ENCODE peak calls at places on chromosome 1, in ten cellular contexts. One of them, this sample, is unnamed.
A peak's percentile ranks its signal among the peaks of the same experiment; 100 is the strongest.

GRCh38 chr1:37257646-37258045 is 216.7 kb upstream of the ZC3H12A start:
- DNase-seq in lung microvascular endothelial cell: no peak
- DNase-seq in memory B cell: no peak
- DNase-seq in stimulated activated CD8-positive, alpha-beta memory T cell treated with anti-CD3 and anti-CD28 coated beads, Interleukin-15, amount 100 ng/mL, for 4 hours: no peak
- DNase-seq in ascending aorta: no peak
- DNase-seq in GM20000: no peak
- DNase-seq in glomerular endothelial cell: no peak
- DNase-seq in cardiac septum: no peak
- DNase-seq in NCI-H1105: no peak
- DNase-seq in stimulated activated CD4-positive, alpha-beta T cell treated with anti-CD3 and anti-CD28 coated beads, Interleukin-2, amount 100 ng/mL, for 48 hours: no peak
- DNase-seq in this sample: no peak

GRCh38 chr1:59972216-59972924 is 45.8 kb upstream of the CYP2J2 start:
- DNase-seq in lung microvascular endothelial cell: no peak
- DNase-seq in memory B cell: no peak
- DNase-seq in stimulated activated CD8-positive, alpha-beta memory T cell treated with anti-CD3 and anti-CD28 coated beads, Interleukin-15, amount 100 ng/mL, for 4 hours: no peak
- DNase-seq in ascending aorta: no peak
- DNase-seq in GM20000: no peak
- DNase-seq in glomerular endothelial cell: no peak
- DNase-seq in cardiac septum: no peak
- DNase-seq in NCI-H1105: peak; percentile 95
- DNase-seq in stimulated activated CD4-positive, alpha-beta T cell treated with anti-CD3 and anti-CD28 coated beads, Interleukin-2, amount 100 ng/mL, for 48 hours: no peak
- DNase-seq in this sample: no peak

GRCh38 chr1:109490029-109490933 is 3.6 kb upstream of the CYB561D1 start:
- DNase-seq in lung microvascular endothelial cell: peak; percentile 72
- DNase-seq in memory B cell: peak; percentile 67
- DNase-seq in stimulated activated CD8-positive, alpha-beta memory T cell treated with anti-CD3 and anti-CD28 coated beads, Interleukin-15, amount 100 ng/mL, for 4 hours: peak; percentile 51
- DNase-seq in ascending aorta: peak; percentile 80
- DNase-seq in GM20000: peak; percentile 75
- DNase-seq in glomerular endothelial cell: no peak
- DNase-seq in cardiac septum: no peak
- DNase-seq in NCI-H1105: peak; percentile 35
- DNase-seq in stimulated activated CD4-positive, alpha-beta T cell treated with anti-CD3 and anti-CD28 coated beads, Interleukin-2, amount 100 ng/mL, for 48 hours: peak; percentile 65
- DNase-seq in this sample: no peak

GRCh38 chr1:171126504-171126903 is 35.8 kb downstream of the FMO3 start:
- DNase-seq in lung microvascular endothelial cell: no peak
- DNase-seq in memory B cell: no peak
- DNase-seq in stimulated activated CD8-positive, alpha-beta memory T cell treated with anti-CD3 and anti-CD28 coated beads, Interleukin-15, amount 100 ng/mL, for 4 hours: no peak
- DNase-seq in ascending aorta: peak; percentile 75
- DNase-seq in GM20000: no peak
- DNase-seq in glomerular endothelial cell: no peak
- DNase-seq in cardiac septum: no peak
- DNase-seq in NCI-H1105: no peak
- DNase-seq in stimulated activated CD4-positive, alpha-beta T cell treated with anti-CD3 and anti-CD28 coated beads, Interleukin-2, amount 100 ng/mL, for 48 hours: no peak
- DNase-seq in this sample: no peak

GRCh38 chr1:22760453-22760852 is 49.8 kb downstream of the EPHB2 start:
- DNase-seq in lung microvascular endothelial cell: no peak
- DNase-seq in memory B cell: no peak
- DNase-seq in stimulated activated CD8-positive, alpha-beta memory T cell treated with anti-CD3 and anti-CD28 coated beads, Interleukin-15, amount 100 ng/mL, for 4 hours: no peak
- DNase-seq in ascending aorta: no peak
- DNase-seq in GM20000: no peak
- DNase-seq in glomerular endothelial cell: no peak
- DNase-seq in cardiac septum: no peak
- DNase-seq in NCI-H1105: no peak
- DNase-seq in stimulated activated CD4-positive, alpha-beta T cell treated with anti-CD3 and anti-CD28 coated beads, Interleukin-2, amount 100 ng/mL, for 48 hours: no peak
- DNase-seq in this sample: no peak

GRCh38 chr1:149888160-149888998 is 11.0 kb upstream of the BOLA1 start:
- DNase-seq in lung microvascular endothelial cell: peak; percentile 86
- DNase-seq in memory B cell: peak; percentile 66
- DNase-seq in stimulated activated CD8-positive, alpha-beta memory T cell treated with anti-CD3 and anti-CD28 coated beads, Interleukin-15, amount 100 ng/mL, for 4 hours: peak; percentile 46
- DNase-seq in ascending aorta: peak; percentile 93
- DNase-seq in GM20000: peak; percentile 73
- DNase-seq in glomerular endothelial cell: peak; percentile 62
- DNase-seq in cardiac septum: peak; percentile 86
- DNase-seq in NCI-H1105: peak; percentile 80
- DNase-seq in stimulated activated CD4-positive, alpha-beta T cell treated with anti-CD3 and anti-CD28 coated beads, Interleukin-2, amount 100 ng/mL, for 48 hours: peak; percentile 75
- DNase-seq in this sample: no peak

GRCh38 chr1:117607471-117607870 is 1.6 kb downstream of the TENT5C start:
- DNase-seq in lung microvascular endothelial cell: no peak
- DNase-seq in memory B cell: peak; percentile 26
- DNase-seq in stimulated activated CD8-positive, alpha-beta memory T cell treated with anti-CD3 and anti-CD28 coated beads, Interleukin-15, amount 100 ng/mL, for 4 hours: peak; percentile 30
- DNase-seq in ascending aorta: peak; percentile 70
- DNase-seq in GM20000: no peak
- DNase-seq in glomerular endothelial cell: no peak
- DNase-seq in cardiac septum: no peak
- DNase-seq in NCI-H1105: no peak
- DNase-seq in stimulated activated CD4-positive, alpha-beta T cell treated with anti-CD3 and anti-CD28 coated beads, Interleukin-2, amount 100 ng/mL, for 48 hours: no peak
- DNase-seq in this sample: no peak

GRCh38 chr1:33740040-33740745 is 123.7 kb upstream of the HMGB4 start:
- DNase-seq in lung microvascular endothelial cell: no peak
- DNase-seq in memory B cell: no peak
- DNase-seq in stimulated activated CD8-positive, alpha-beta memory T cell treated with anti-CD3 and anti-CD28 coated beads, Interleukin-15, amount 100 ng/mL, for 4 hours: no peak
- DNase-seq in ascending aorta: no peak
- DNase-seq in GM20000: no peak
- DNase-seq in glomerular endothelial cell: no peak
- DNase-seq in cardiac septum: no peak
- DNase-seq in NCI-H1105: no peak
- DNase-seq in stimulated activated CD4-positive, alpha-beta T cell treated with anti-CD3 and anti-CD28 coated beads, Interleukin-2, amount 100 ng/mL, for 48 hours: no peak
- DNase-seq in this sample: no peak

GRCh38 chr1:151325646-151326429 is 1.4 kb downstream of the PI4KB start:
- DNase-seq in lung microvascular endothelial cell: no peak
- DNase-seq in memory B cell: no peak
- DNase-seq in stimulated activated CD8-positive, alpha-beta memory T cell treated with anti-CD3 and anti-CD28 coated beads, Interleukin-15, amount 100 ng/mL, for 4 hours: no peak
- DNase-seq in ascending aorta: no peak
- DNase-seq in GM20000: no peak
- DNase-seq in glomerular endothelial cell: no peak
- DNase-seq in cardiac septum: no peak
- DNase-seq in NCI-H1105: no peak
- DNase-seq in stimulated activated CD4-positive, alpha-beta T cell treated with anti-CD3 and anti-CD28 coated beads, Interleukin-2, amount 100 ng/mL, for 48 hours: no peak
- DNase-seq in this sample: no peak

GRCh38 chr1:119626841-119627240 is 21.2 kb downstream of the ZNF697 start:
- DNase-seq in lung microvascular endothelial cell: peak; percentile 49
- DNase-seq in memory B cell: no peak
- DNase-seq in stimulated activated CD8-positive, alpha-beta memory T cell treated with anti-CD3 and anti-CD28 coated beads, Interleukin-15, amount 100 ng/mL, for 4 hours: no peak
- DNase-seq in ascending aorta: peak; percentile 82
- DNase-seq in GM20000: no peak
- DNase-seq in glomerular endothelial cell: no peak
- DNase-seq in cardiac septum: no peak
- DNase-seq in NCI-H1105: no peak
- DNase-seq in stimulated activated CD4-positive, alpha-beta T cell treated with anti-CD3 and anti-CD28 coated beads, Interleukin-2, amount 100 ng/mL, for 48 hours: no peak
- DNase-seq in this sample: no peak

GRCh38 chr1:44636711-44637589 is 37.3 kb downstream of the TMEM53 start:
- DNase-seq in lung microvascular endothelial cell: no peak
- DNase-seq in memory B cell: no peak
- DNase-seq in stimulated activated CD8-positive, alpha-beta memory T cell treated with anti-CD3 and anti-CD28 coated beads, Interleukin-15, amount 100 ng/mL, for 4 hours: no peak
- DNase-seq in ascending aorta: no peak
- DNase-seq in GM20000: no peak
- DNase-seq in glomerular endothelial cell: no peak
- DNase-seq in cardiac septum: no peak
- DNase-seq in NCI-H1105: peak; percentile 12
- DNase-seq in stimulated activated CD4-positive, alpha-beta T cell treated with anti-CD3 and anti-CD28 coated beads, Interleukin-2, amount 100 ng/mL, for 48 hours: no peak
- DNase-seq in this sample: no peak

GRCh38 chr1:190138266-190138665 is 339.4 kb downstream of the BRINP3 start:
- DNase-seq in lung microvascular endothelial cell: no peak
- DNase-seq in memory B cell: no peak
- DNase-seq in stimulated activated CD8-positive, alpha-beta memory T cell treated with anti-CD3 and anti-CD28 coated beads, Interleukin-15, amount 100 ng/mL, for 4 hours: no peak
- DNase-seq in ascending aorta: no peak
- DNase-seq in GM20000: no peak
- DNase-seq in glomerular endothelial cell: no peak
- DNase-seq in cardiac septum: no peak
- DNase-seq in NCI-H1105: no peak
- DNase-seq in stimulated activated CD4-positive, alpha-beta T cell treated with anti-CD3 and anti-CD28 coated beads, Interleukin-2, amount 100 ng/mL, for 48 hours: no peak
- DNase-seq in this sample: no peak

GRCh38 chr1:174326278-174326677 is 121.5 kb upstream of the GPR52 start:
- DNase-seq in lung microvascular endothelial cell: no peak
- DNase-seq in memory B cell: no peak
- DNase-seq in stimulated activated CD8-positive, alpha-beta memory T cell treated with anti-CD3 and anti-CD28 coated beads, Interleukin-15, amount 100 ng/mL, for 4 hours: no peak
- DNase-seq in ascending aorta: no peak
- DNase-seq in GM20000: no peak
- DNase-seq in glomerular endothelial cell: no peak
- DNase-seq in cardiac septum: no peak
- DNase-seq in NCI-H1105: no peak
- DNase-seq in stimulated activated CD4-positive, alpha-beta T cell treated with anti-CD3 and anti-CD28 coated beads, Interleukin-2, amount 100 ng/mL, for 48 hours: no peak
- DNase-seq in this sample: no peak

GRCh38 chr1:183185941-183186490 is at the start of gene LAMC2:
- DNase-seq in lung microvascular endothelial cell: peak; percentile 85
- DNase-seq in memory B cell: no peak
- DNase-seq in stimulated activated CD8-positive, alpha-beta memory T cell treated with anti-CD3 and anti-CD28 coated beads, Interleukin-15, amount 100 ng/mL, for 4 hours: no peak
- DNase-seq in ascending aorta: no peak
- DNase-seq in GM20000: no peak
- DNase-seq in glomerular endothelial cell: no peak
- DNase-seq in cardiac septum: no peak
- DNase-seq in NCI-H1105: no peak
- DNase-seq in stimulated activated CD4-positive, alpha-beta T cell treated with anti-CD3 and anti-CD28 coated beads, Interleukin-2, amount 100 ng/mL, for 48 hours: no peak
- DNase-seq in this sample: no peak

GRCh38 chr1:226424228-226425003 is 16.5 kb upstream of the PARP1 start:
- DNase-seq in lung microvascular endothelial cell: peak; percentile 43
- DNase-seq in memory B cell: no peak
- DNase-seq in stimulated activated CD8-positive, alpha-beta memory T cell treated with anti-CD3 and anti-CD28 coated beads, Interleukin-15, amount 100 ng/mL, for 4 hours: no peak
- DNase-seq in ascending aorta: no peak
- DNase-seq in GM20000: peak; percentile 69
- DNase-seq in glomerular endothelial cell: no peak
- DNase-seq in cardiac septum: no peak
- DNase-seq in NCI-H1105: peak; percentile 8
- DNase-seq in stimulated activated CD4-positive, alpha-beta T cell treated with anti-CD3 and anti-CD28 coated beads, Interleukin-2, amount 100 ng/mL, for 48 hours: no peak
- DNase-seq in this sample: no peak

GRCh38 chr1:186605762-186606350 is 74.4 kb downstream of the PTGS2 start:
- DNase-seq in lung microvascular endothelial cell: peak; percentile 75
- DNase-seq in memory B cell: no peak
- DNase-seq in stimulated activated CD8-positive, alpha-beta memory T cell treated with anti-CD3 and anti-CD28 coated beads, Interleukin-15, amount 100 ng/mL, for 4 hours: no peak
- DNase-seq in ascending aorta: no peak
- DNase-seq in GM20000: peak; percentile 23
- DNase-seq in glomerular endothelial cell: no peak
- DNase-seq in cardiac septum: no peak
- DNase-seq in NCI-H1105: peak; percentile 38
- DNase-seq in stimulated activated CD4-positive, alpha-beta T cell treated with anti-CD3 and anti-CD28 coated beads, Interleukin-2, amount 100 ng/mL, for 48 hours: peak; percentile 17
- DNase-seq in this sample: peak; percentile 20

GRCh38 chr1:16318544-16318943 is 33.7 kb downstream of the FBXO42 start:
- DNase-seq in lung microvascular endothelial cell: no peak
- DNase-seq in memory B cell: no peak
- DNase-seq in stimulated activated CD8-positive, alpha-beta memory T cell treated with anti-CD3 and anti-CD28 coated beads, Interleukin-15, amount 100 ng/mL, for 4 hours: no peak
- DNase-seq in ascending aorta: peak; percentile 76
- DNase-seq in GM20000: no peak
- DNase-seq in glomerular endothelial cell: no peak
- DNase-seq in cardiac septum: no peak
- DNase-seq in NCI-H1105: no peak
- DNase-seq in stimulated activated CD4-positive, alpha-beta T cell treated with anti-CD3 and anti-CD28 coated beads, Interleukin-2, amount 100 ng/mL, for 48 hours: no peak
- DNase-seq in this sample: no peak

GRCh38 chr1:15476927-15477326 is 1.0 kb downstream of the CELA2B start:
- DNase-seq in lung microvascular endothelial cell: no peak
- DNase-seq in memory B cell: no peak
- DNase-seq in stimulated activated CD8-positive, alpha-beta memory T cell treated with anti-CD3 and anti-CD28 coated beads, Interleukin-15, amount 100 ng/mL, for 4 hours: no peak
- DNase-seq in ascending aorta: no peak
- DNase-seq in GM20000: no peak
- DNase-seq in glomerular endothelial cell: no peak
- DNase-seq in cardiac septum: no peak
- DNase-seq in NCI-H1105: no peak
- DNase-seq in stimulated activated CD4-positive, alpha-beta T cell treated with anti-CD3 and anti-CD28 coated beads, Interleukin-2, amount 100 ng/mL, for 48 hours: no peak
- DNase-seq in this sample: no peak

GRCh38 chr1:109579496-109579895 is 31.1 kb downstream of the GNAI3 start:
- DNase-seq in lung microvascular endothelial cell: no peak
- DNase-seq in memory B cell: no peak
- DNase-seq in stimulated activated CD8-positive, alpha-beta memory T cell treated with anti-CD3 and anti-CD28 coated beads, Interleukin-15, amount 100 ng/mL, for 4 hours: no peak
- DNase-seq in ascending aorta: no peak
- DNase-seq in GM20000: no peak
- DNase-seq in glomerular endothelial cell: no peak
- DNase-seq in cardiac septum: no peak
- DNase-seq in NCI-H1105: no peak
- DNase-seq in stimulated activated CD4-positive, alpha-beta T cell treated with anti-CD3 and anti-CD28 coated beads, Interleukin-2, amount 100 ng/mL, for 48 hours: no peak
- DNase-seq in this sample: no peak

GRCh38 chr1:191963781-191964455 is 194.3 kb upstream of the RGS18 start:
- DNase-seq in lung microvascular endothelial cell: no peak
- DNase-seq in memory B cell: no peak
- DNase-seq in stimulated activated CD8-positive, alpha-beta memory T cell treated with anti-CD3 and anti-CD28 coated beads, Interleukin-15, amount 100 ng/mL, for 4 hours: no peak
- DNase-seq in ascending aorta: no peak
- DNase-seq in GM20000: no peak
- DNase-seq in glomerular endothelial cell: no peak
- DNase-seq in cardiac septum: no peak
- DNase-seq in NCI-H1105: no peak
- DNase-seq in stimulated activated CD4-positive, alpha-beta T cell treated with anti-CD3 and anti-CD28 coated beads, Interleukin-2, amount 100 ng/mL, for 48 hours: no peak
- DNase-seq in this sample: no peak

GRCh38 chr1:59290173-59290954 is 6.5 kb upstream of the FGGY start:
- DNase-seq in lung microvascular endothelial cell: peak; percentile 61
- DNase-seq in memory B cell: no peak
- DNase-seq in stimulated activated CD8-positive, alpha-beta memory T cell treated with anti-CD3 and anti-CD28 coated beads, Interleukin-15, amount 100 ng/mL, for 4 hours: no peak
- DNase-seq in ascending aorta: no peak
- DNase-seq in GM20000: peak; percentile 51
- DNase-seq in glomerular endothelial cell: no peak
- DNase-seq in cardiac septum: no peak
- DNase-seq in NCI-H1105: no peak
- DNase-seq in stimulated activated CD4-positive, alpha-beta T cell treated with anti-CD3 and anti-CD28 coated beads, Interleukin-2, amount 100 ng/mL, for 48 hours: no peak
- DNase-seq in this sample: peak; percentile 36

GRCh38 chr1:185059950-185060571 is 14.7 kb downstream of the RNF2 start:
- DNase-seq in lung microvascular endothelial cell: no peak
- DNase-seq in memory B cell: no peak
- DNase-seq in stimulated activated CD8-positive, alpha-beta memory T cell treated with anti-CD3 and anti-CD28 coated beads, Interleukin-15, amount 100 ng/mL, for 4 hours: no peak
- DNase-seq in ascending aorta: no peak
- DNase-seq in GM20000: no peak
- DNase-seq in glomerular endothelial cell: no peak
- DNase-seq in cardiac septum: no peak
- DNase-seq in NCI-H1105: no peak
- DNase-seq in stimulated activated CD4-positive, alpha-beta T cell treated with anti-CD3 and anti-CD28 coated beads, Interleukin-2, amount 100 ng/mL, for 48 hours: no peak
- DNase-seq in this sample: no peak

GRCh38 chr1:208919371-208919770 is 664.1 kb upstream of the CAMK1G start:
- DNase-seq in lung microvascular endothelial cell: peak; percentile 67
- DNase-seq in memory B cell: no peak
- DNase-seq in stimulated activated CD8-positive, alpha-beta memory T cell treated with anti-CD3 and anti-CD28 coated beads, Interleukin-15, amount 100 ng/mL, for 4 hours: no peak
- DNase-seq in ascending aorta: no peak
- DNase-seq in GM20000: no peak
- DNase-seq in glomerular endothelial cell: no peak
- DNase-seq in cardiac septum: no peak
- DNase-seq in NCI-H1105: no peak
- DNase-seq in stimulated activated CD4-positive, alpha-beta T cell treated with anti-CD3 and anti-CD28 coated beads, Interleukin-2, amount 100 ng/mL, for 48 hours: no peak
- DNase-seq in this sample: no peak

GRCh38 chr1:7584643-7585042 is 186.5 kb upstream of the VAMP3 start:
- DNase-seq in lung microvascular endothelial cell: no peak
- DNase-seq in memory B cell: no peak
- DNase-seq in stimulated activated CD8-positive, alpha-beta memory T cell treated with anti-CD3 and anti-CD28 coated beads, Interleukin-15, amount 100 ng/mL, for 4 hours: no peak
- DNase-seq in ascending aorta: no peak
- DNase-seq in GM20000: no peak
- DNase-seq in glomerular endothelial cell: no peak
- DNase-seq in cardiac septum: no peak
- DNase-seq in NCI-H1105: no peak
- DNase-seq in stimulated activated CD4-positive, alpha-beta T cell treated with anti-CD3 and anti-CD28 coated beads, Interleukin-2, amount 100 ng/mL, for 48 hours: no peak
- DNase-seq in this sample: no peak

GRCh38 chr1:119861547-119861946 is 34.8 kb downstream of the ADAM30 start:
- DNase-seq in lung microvascular endothelial cell: no peak
- DNase-seq in memory B cell: no peak
- DNase-seq in stimulated activated CD8-positive, alpha-beta memory T cell treated with anti-CD3 and anti-CD28 coated beads, Interleukin-15, amount 100 ng/mL, for 4 hours: no peak
- DNase-seq in ascending aorta: no peak
- DNase-seq in GM20000: no peak
- DNase-seq in glomerular endothelial cell: no peak
- DNase-seq in cardiac septum: no peak
- DNase-seq in NCI-H1105: no peak
- DNase-seq in stimulated activated CD4-positive, alpha-beta T cell treated with anti-CD3 and anti-CD28 coated beads, Interleukin-2, amount 100 ng/mL, for 48 hours: no peak
- DNase-seq in this sample: no peak

GRCh38 chr1:63821650-63822049 is 47.8 kb downstream of the ROR1 start:
- DNase-seq in lung microvascular endothelial cell: no peak
- DNase-seq in memory B cell: no peak
- DNase-seq in stimulated activated CD8-positive, alpha-beta memory T cell treated with anti-CD3 and anti-CD28 coated beads, Interleukin-15, amount 100 ng/mL, for 4 hours: no peak
- DNase-seq in ascending aorta: peak; percentile 67
- DNase-seq in GM20000: no peak
- DNase-seq in glomerular endothelial cell: no peak
- DNase-seq in cardiac septum: no peak
- DNase-seq in NCI-H1105: no peak
- DNase-seq in stimulated activated CD4-positive, alpha-beta T cell treated with anti-CD3 and anti-CD28 coated beads, Interleukin-2, amount 100 ng/mL, for 48 hours: no peak
- DNase-seq in this sample: no peak

GRCh38 chr1:43358121-43358745 is 548 bp upstream of the CDC20 start:
- DNase-seq in lung microvascular endothelial cell: peak; percentile 65
- DNase-seq in memory B cell: no peak
- DNase-seq in stimulated activated CD8-positive, alpha-beta memory T cell treated with anti-CD3 and anti-CD28 coated beads, Interleukin-15, amount 100 ng/mL, for 4 hours: no peak
- DNase-seq in ascending aorta: no peak
- DNase-seq in GM20000: peak; percentile 73
- DNase-seq in glomerular endothelial cell: no peak
- DNase-seq in cardiac septum: no peak
- DNase-seq in NCI-H1105: no peak
- DNase-seq in stimulated activated CD4-positive, alpha-beta T cell treated with anti-CD3 and anti-CD28 coated beads, Interleukin-2, amount 100 ng/mL, for 48 hours: no peak
- DNase-seq in this sample: no peak

GRCh38 chr1:162207862-162208261 is 138.4 kb downstream of the NOS1AP start:
- DNase-seq in lung microvascular endothelial cell: no peak
- DNase-seq in memory B cell: no peak
- DNase-seq in stimulated activated CD8-positive, alpha-beta memory T cell treated with anti-CD3 and anti-CD28 coated beads, Interleukin-15, amount 100 ng/mL, for 4 hours: no peak
- DNase-seq in ascending aorta: no peak
- DNase-seq in GM20000: no peak
- DNase-seq in glomerular endothelial cell: no peak
- DNase-seq in cardiac septum: no peak
- DNase-seq in NCI-H1105: no peak
- DNase-seq in stimulated activated CD4-positive, alpha-beta T cell treated with anti-CD3 and anti-CD28 coated beads, Interleukin-2, amount 100 ng/mL, for 48 hours: no peak
- DNase-seq in this sample: no peak

This sample was measured in Panc1.